ENCODE peak calls at places on chromosomes 1 and 21, in five cellular contexts. One of them, this sample, is unnamed.

GRCh38 chr1:51829058-51829457 is 49.5 kb downstream of the NRDC start:
- DNase-seq in HTR-8/SVneo: no peak
- DNase-seq in activated CD8-positive, alpha-beta memory T cell treated with anti-CD3 and anti-CD28 coated beads for 24 hours: no peak
- DNase-seq in psoas muscle: no peak
- DNase-seq in CMK: no peak
- DNase-seq in this sample: no peak

GRCh38 chr1:76659171-76659940 is 207.9 kb upstream of the ST6GALNAC5 start:
- DNase-seq in psoas muscle: no peak
- DNase-seq in activated CD8-positive, alpha-beta memory T cell treated with anti-CD3 and anti-CD28 coated beads for 24 hours: no peak
- DNase-seq in HTR-8/SVneo: no peak
- DNase-seq in CMK: no peak
- DNase-seq in this sample: no peak

GRCh38 chr1:206898909-206899431 is 1.7 kb downstream of the IL24 start:
- DNase-seq in HTR-8/SVneo: no peak
- DNase-seq in CMK: no peak
- DNase-seq in psoas muscle: no peak
- DNase-seq in activated CD8-positive, alpha-beta memory T cell treated with anti-CD3 and anti-CD28 coated beads for 24 hours: no peak
- DNase-seq in this sample: no peak

GRCh38 chr1:31183927-31184554 is 55.6 kb downstream of the NKAIN1 start:
- DNase-seq in activated CD8-positive, alpha-beta memory T cell treated with anti-CD3 and anti-CD28 coated beads for 24 hours: peak; percentile 58
- DNase-seq in psoas muscle: no peak
- DNase-seq in HTR-8/SVneo: peak; percentile 46
- DNase-seq in CMK: no peak
- DNase-seq in this sample: peak; percentile 48

GRCh38 chr1:214793708-214794107 is 190.7 kb downstream of the CENPF start:
- DNase-seq in psoas muscle: no peak
- DNase-seq in activated CD8-positive, alpha-beta memory T cell treated with anti-CD3 and anti-CD28 coated beads for 24 hours: no peak
- DNase-seq in CMK: no peak
- DNase-seq in HTR-8/SVneo: no peak
- DNase-seq in this sample: no peak

GRCh38 chr1:199264283-199264682 is 625.4 kb downstream of the PTPRC start:
- DNase-seq in psoas muscle: no peak
- DNase-seq in activated CD8-positive, alpha-beta memory T cell treated with anti-CD3 and anti-CD28 coated beads for 24 hours: no peak
- DNase-seq in CMK: no peak
- DNase-seq in HTR-8/SVneo: no peak
- DNase-seq in this sample: no peak

GRCh38 chr1:21229246-21230000 is 52.7 kb upstream of the EIF4G3 start:
- DNase-seq in CMK: no peak
- DNase-seq in activated CD8-positive, alpha-beta memory T cell treated with anti-CD3 and anti-CD28 coated beads for 24 hours: no peak
- DNase-seq in HTR-8/SVneo: no peak
- DNase-seq in psoas muscle: no peak
- DNase-seq in this sample: no peak

GRCh38 chr1:58710190-58710589 is 10.3 kb upstream of the MYSM1 start:
- DNase-seq in psoas muscle: no peak
- DNase-seq in HTR-8/SVneo: no peak
- DNase-seq in CMK: no peak
- DNase-seq in activated CD8-positive, alpha-beta memory T cell treated with anti-CD3 and anti-CD28 coated beads for 24 hours: no peak
- DNase-seq in this sample: no peak

GRCh38 chr1:53627666-53628065 is 111.3 kb downstream of the GLIS1 start:
- DNase-seq in CMK: no peak
- DNase-seq in activated CD8-positive, alpha-beta memory T cell treated with anti-CD3 and anti-CD28 coated beads for 24 hours: no peak
- DNase-seq in HTR-8/SVneo: no peak
- DNase-seq in psoas muscle: no peak
- DNase-seq in this sample: no peak

GRCh38 chr1:222416001-222416791 is 131.7 kb downstream of the HHIPL2 start:
- DNase-seq in HTR-8/SVneo: no peak
- DNase-seq in CMK: no peak
- DNase-seq in psoas muscle: no peak
- DNase-seq in activated CD8-positive, alpha-beta memory T cell treated with anti-CD3 and anti-CD28 coated beads for 24 hours: no peak
- DNase-seq in this sample: no peak

GRCh38 chr1:54582566-54583306 is 34.7 kb downstream of the ACOT11 start:
- DNase-seq in HTR-8/SVneo: no peak
- DNase-seq in activated CD8-positive, alpha-beta memory T cell treated with anti-CD3 and anti-CD28 coated beads for 24 hours: no peak
- DNase-seq in psoas muscle: no peak
- DNase-seq in CMK: no peak
- DNase-seq in this sample: no peak

GRCh38 chr1:200892958-200893357 is 1.7 kb upstream of the INAVA start:
- DNase-seq in HTR-8/SVneo: no peak
- DNase-seq in CMK: no peak
- DNase-seq in activated CD8-positive, alpha-beta memory T cell treated with anti-CD3 and anti-CD28 coated beads for 24 hours: no peak
- DNase-seq in psoas muscle: no peak
- DNase-seq in this sample: no peak

GRCh38 chr1:31727849-31728248 is 24.0 kb upstream of the COL16A1 start:
- DNase-seq in activated CD8-positive, alpha-beta memory T cell treated with anti-CD3 and anti-CD28 coated beads for 24 hours: no peak
- DNase-seq in CMK: no peak
- DNase-seq in psoas muscle: no peak
- DNase-seq in HTR-8/SVneo: no peak
- DNase-seq in this sample: no peak

GRCh38 chr1:46094454-46094853 is 38.0 kb downstream of the PIK3R3 start:
- DNase-seq in psoas muscle: no peak
- DNase-seq in HTR-8/SVneo: no peak
- DNase-seq in CMK: no peak
- DNase-seq in activated CD8-positive, alpha-beta memory T cell treated with anti-CD3 and anti-CD28 coated beads for 24 hours: no peak
- DNase-seq in this sample: no peak

GRCh38 chr1:231155808-231156207 is 6.0 kb upstream of the TRIM67 start:
- DNase-seq in psoas muscle: no peak
- DNase-seq in HTR-8/SVneo: no peak
- DNase-seq in activated CD8-positive, alpha-beta memory T cell treated with anti-CD3 and anti-CD28 coated beads for 24 hours: no peak
- DNase-seq in CMK: no peak
- DNase-seq in this sample: no peak

GRCh38 chr1:39919545-39919944 is 17.8 kb upstream of the MYCL start:
- DNase-seq in CMK: no peak
- DNase-seq in activated CD8-positive, alpha-beta memory T cell treated with anti-CD3 and anti-CD28 coated beads for 24 hours: peak; percentile 66
- DNase-seq in HTR-8/SVneo: peak; percentile 67
- DNase-seq in psoas muscle: no peak
- DNase-seq in this sample: peak; percentile 48

GRCh38 chr1:182261655-182262054 is 129.9 kb downstream of the GLUL start:
- DNase-seq in CMK: no peak
- DNase-seq in activated CD8-positive, alpha-beta memory T cell treated with anti-CD3 and anti-CD28 coated beads for 24 hours: no peak
- DNase-seq in HTR-8/SVneo: no peak
- DNase-seq in psoas muscle: no peak
- DNase-seq in this sample: no peak

GRCh38 chr1:56577859-56578663 is 1.3 kb downstream of the PLPP3 start:
- DNase-seq in CMK: no peak
- DNase-seq in HTR-8/SVneo: peak; percentile 18
- DNase-seq in psoas muscle: peak; percentile 42
- DNase-seq in activated CD8-positive, alpha-beta memory T cell treated with anti-CD3 and anti-CD28 coated beads for 24 hours: no peak
- DNase-seq in this sample: peak; percentile 55

GRCh38 chr1:23194119-23194984 is 22.9 kb downstream of the HTR1D start:
- DNase-seq in psoas muscle: no peak
- DNase-seq in HTR-8/SVneo: peak; percentile 75
- DNase-seq in activated CD8-positive, alpha-beta memory T cell treated with anti-CD3 and anti-CD28 coated beads for 24 hours: no peak
- DNase-seq in CMK: no peak
- DNase-seq in this sample: no peak

GRCh38 chr1:226790545-226791181 is 51.6 kb upstream of the ITPKB start:
- DNase-seq in activated CD8-positive, alpha-beta memory T cell treated with anti-CD3 and anti-CD28 coated beads for 24 hours: no peak
- DNase-seq in CMK: no peak
- DNase-seq in HTR-8/SVneo: no peak
- DNase-seq in psoas muscle: no peak
- DNase-seq in this sample: no peak

GRCh38 chr1:161266096-161266679 is 7.6 kb downstream of the PCP4L1 start:
- DNase-seq in HTR-8/SVneo: peak; percentile 27
- DNase-seq in activated CD8-positive, alpha-beta memory T cell treated with anti-CD3 and anti-CD28 coated beads for 24 hours: no peak
- DNase-seq in psoas muscle: no peak
- DNase-seq in CMK: no peak
- DNase-seq in this sample: no peak

GRCh38 chr21:15252437-15252836 is 187.6 kb upstream of the NRIP1 start:
- DNase-seq in HTR-8/SVneo: no peak
- DNase-seq in psoas muscle: no peak
- DNase-seq in activated CD8-positive, alpha-beta memory T cell treated with anti-CD3 and anti-CD28 coated beads for 24 hours: no peak
- DNase-seq in CMK: no peak
- DNase-seq in this sample: no peak

GRCh38 chr1:114341886-114342285 is 169.1 kb downstream of the TRIM33 start:
- DNase-seq in HTR-8/SVneo: no peak
- DNase-seq in activated CD8-positive, alpha-beta memory T cell treated with anti-CD3 and anti-CD28 coated beads for 24 hours: no peak
- DNase-seq in CMK: no peak
- DNase-seq in psoas muscle: no peak
- DNase-seq in this sample: no peak

GRCh38 chr1:107689157-107689556 is 275.8 kb downstream of the VAV3 start:
- DNase-seq in HTR-8/SVneo: no peak
- DNase-seq in CMK: no peak
- DNase-seq in activated CD8-positive, alpha-beta memory T cell treated with anti-CD3 and anti-CD28 coated beads for 24 hours: no peak
- DNase-seq in psoas muscle: no peak
- DNase-seq in this sample: no peak

GRCh38 chr1:40662864-40663263 is 2.6 kb downstream of the RIMS3 start:
- DNase-seq in activated CD8-positive, alpha-beta memory T cell treated with anti-CD3 and anti-CD28 coated beads for 24 hours: no peak
- DNase-seq in HTR-8/SVneo: no peak
- DNase-seq in CMK: no peak
- DNase-seq in psoas muscle: no peak
- DNase-seq in this sample: no peak

GRCh38 chr1:149949911-149950310 is 13.2 kb upstream of the MTMR11 start:
- DNase-seq in HTR-8/SVneo: no peak
- DNase-seq in psoas muscle: no peak
- DNase-seq in activated CD8-positive, alpha-beta memory T cell treated with anti-CD3 and anti-CD28 coated beads for 24 hours: no peak
- DNase-seq in CMK: no peak
- DNase-seq in this sample: no peak

GRCh38 chr1:231072502-231072901 is 32.4 kb upstream of the FAM89A start:
- DNase-seq in psoas muscle: no peak
- DNase-seq in activated CD8-positive, alpha-beta memory T cell treated with anti-CD3 and anti-CD28 coated beads for 24 hours: no peak
- DNase-seq in HTR-8/SVneo: no peak
- DNase-seq in CMK: no peak
- DNase-seq in this sample: no peak

GRCh38 chr1:18299441-18300338 is 181.0 kb upstream of the KLHDC7A start:
- DNase-seq in psoas muscle: no peak
- DNase-seq in activated CD8-positive, alpha-beta memory T cell treated with anti-CD3 and anti-CD28 coated beads for 24 hours: peak; percentile 57
- DNase-seq in HTR-8/SVneo: no peak
- DNase-seq in CMK: no peak
- DNase-seq in this sample: no peak

GRCh38 chr1:20410555-20410954 is 75.5 kb downstream of the CAMK2N1 start:
- DNase-seq in HTR-8/SVneo: no peak
- DNase-seq in psoas muscle: no peak
- DNase-seq in CMK: no peak
- DNase-seq in activated CD8-positive, alpha-beta memory T cell treated with anti-CD3 and anti-CD28 coated beads for 24 hours: no peak
- DNase-seq in this sample: no peak

GRCh38 chr1:209884665-209885117 is 53.3 kb upstream of the SYT14 start:
- DNase-seq in activated CD8-positive, alpha-beta memory T cell treated with anti-CD3 and anti-CD28 coated beads for 24 hours: no peak
- DNase-seq in CMK: no peak
- DNase-seq in HTR-8/SVneo: peak; percentile 92
- DNase-seq in psoas muscle: peak; percentile 59
- DNase-seq in this sample: peak; percentile 80

GRCh38 chr1:38071530-38072266 is 25.1 kb upstream of the POU3F1 start:
- DNase-seq in HTR-8/SVneo: peak; percentile 19
- DNase-seq in psoas muscle: no peak
- DNase-seq in CMK: no peak
- DNase-seq in activated CD8-positive, alpha-beta memory T cell treated with anti-CD3 and anti-CD28 coated beads for 24 hours: no peak
- DNase-seq in this sample: no peak

GRCh38 chr1:220803401-220804201 is 16.9 kb downstream of the MTARC1 start:
- DNase-seq in CMK: no peak
- DNase-seq in HTR-8/SVneo: no peak
- DNase-seq in activated CD8-positive, alpha-beta memory T cell treated with anti-CD3 and anti-CD28 coated beads for 24 hours: no peak
- DNase-seq in psoas muscle: no peak
- DNase-seq in this sample: peak; percentile 21

GRCh38 chr21:41692216-41692615 is 74.6 kb downstream of the RIPK4 start:
- DNase-seq in HTR-8/SVneo: no peak
- DNase-seq in activated CD8-positive, alpha-beta memory T cell treated with anti-CD3 and anti-CD28 coated beads for 24 hours: no peak
- DNase-seq in CMK: no peak
- DNase-seq in psoas muscle: no peak
- DNase-seq in this sample: no peak

GRCh38 chr1:7606096-7606495 is 165.0 kb upstream of the VAMP3 start:
- DNase-seq in activated CD8-positive, alpha-beta memory T cell treated with anti-CD3 and anti-CD28 coated beads for 24 hours: no peak
- DNase-seq in psoas muscle: no peak
- DNase-seq in HTR-8/SVneo: no peak
- DNase-seq in CMK: no peak
- DNase-seq in this sample: no peak